ENCODE peak calls at places on chromosome 3, in four cellular contexts. S is breast epithelium; W is brain microvascular endothelial cell; R is naive thymus-derived CD4-positive, alpha-beta T cell. D is an unnamed sample.

GRCh38 chr3:151146071-151146730 is 56.8 kb downstream of the GPR171 start:
- DNase-seq in S (peak; percentile 42), W (peak; percentile 71), R (peak; percentile 32), D (peak; percentile 79)

GRCh38 chr3:52218454-52218853 is 7.0 kb downstream of the TLR9 start:
- DNase-seq in W (no peak), S (no peak), R (no peak), D (no peak)

GRCh38 chr3:146065573-146066006 is 95.4 kb downstream of the PLOD2 start:
- DNase-seq in W (peak; percentile 41), R (no peak), S (no peak), D (peak; percentile 37)

GRCh38 chr3:17820704-17821103 is 78.3 kb upstream of the TBC1D5 start:
- DNase-seq in S (no peak), W (no peak), R (no peak), D (no peak)

GRCh38 chr3:196948442-196949365 is 6.4 kb upstream of the NCBP2 start:
- DNase-seq in R (no peak), S (no peak), W (no peak), D (no peak)

GRCh38 chr3:64612082-64612860 is 75.5 kb downstream of the ADAMTS9 start:
- DNase-seq in S (no peak), R (no peak), W (peak; percentile 23), D (no peak)

GRCh38 chr3:15797600-15798303 is at the start of gene ANKRD28:
- DNase-seq in W (peak; percentile 87), S (no peak), R (no peak), D (peak; percentile 92)

GRCh38 chr3:184795493-184796198 is 16.3 kb upstream of the VPS8 start:
- DNase-seq in S (no peak), W (no peak), R (no peak), D (no peak)

GRCh38 chr3:96959902-96960596 is 145.7 kb downstream of the EPHA6 start:
- DNase-seq in R (no peak), W (no peak), S (no peak), D (no peak)

GRCh38 chr3:73999501-73999900 is 374.8 kb upstream of the PDZRN3 start:
- DNase-seq in W (no peak), S (no peak), R (no peak), D (no peak)

GRCh38 chr3:124097362-124098120 is 105.6 kb upstream of the ROPN1 start:
- DNase-seq in R (no peak), W (no peak), S (no peak), D (no peak)

GRCh38 chr3:164572436-164572835 is 505.9 kb downstream of the SI start:
- DNase-seq in R (no peak), W (no peak), S (no peak), D (no peak)

GRCh38 chr3:129918461-129918860 is 24.9 kb upstream of the TMCC1 start:
- DNase-seq in R (no peak), W (no peak), S (no peak), D (no peak)

GRCh38 chr3:171883257-171883892 is 40.2 kb downstream of the TMEM212 start:
- DNase-seq in R (no peak), S (no peak), W (no peak), D (no peak)
- H3K4me3 ChIP-seq in R (no peak overlapping the region), S (no peak overlapping the region), W (no peak overlapping the region), D (no peak overlapping the region)

GRCh38 chr3:172296975-172297332 is 151.3 kb downstream of the GHSR start:
- DNase-seq in W (no peak), R (no peak), S (no peak), D (no peak)

GRCh38 chr3:172298247-172298646 is 150.0 kb downstream of the GHSR start:
- DNase-seq in W (no peak), S (no peak), R (no peak), D (no peak)

GRCh38 chr3:172294238-172294806 is 153.9 kb downstream of the GHSR start:
- DNase-seq in R (no peak), S (no peak), W (no peak), D (no peak)

GRCh38 chr3:172293093-172293492 is 155.2 kb downstream of the GHSR start:
- DNase-seq in W (no peak), S (no peak), R (no peak), D (no peak)

GRCh38 chr3:172296248-172296974 is 151.8 kb downstream of the GHSR start:
- DNase-seq in S (no peak), R (no peak), W (no peak), D (no peak)
- H3K36me3 ChIP-seq in S (no peaks in the 10 kb centered on the region), R (peaks cover 12% of the 10 kb centered on the region), W (peaks cover 62% of the 10 kb centered on the region), D (peaks cover 79% of the 10 kb centered on the region)

DNA sequence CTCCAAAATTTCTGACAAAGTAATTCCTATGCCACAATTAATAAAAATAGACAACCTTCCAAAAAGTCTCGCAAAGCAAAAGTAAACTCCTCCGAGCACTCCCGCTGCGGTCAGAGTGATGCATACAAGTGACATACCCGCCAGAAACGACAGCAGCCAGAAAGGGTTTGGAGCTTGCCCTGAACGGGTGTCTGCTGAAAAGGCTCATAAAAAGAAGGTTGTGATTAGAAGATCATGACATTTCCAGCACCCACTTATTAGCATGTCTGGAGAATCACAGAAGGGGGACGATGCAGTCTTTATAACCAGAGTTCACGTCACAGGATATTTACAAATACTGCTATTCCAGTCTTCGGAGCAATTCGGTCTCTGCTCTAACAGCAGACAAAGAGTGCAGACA is 59.1 kb upstream of the FRMD4B start:
- DNase-seq in R (no peak), W (no peak), S (no peak), D (no peak)
- H3K4me3 ChIP-seq in R (no peak overlapping the region), W (peak overlapping the region; percentile 30), S (peak overlapping the region; percentile 39), D (no peak overlapping the region)

GRCh38 chr3:194057570-194058188 is 78.3 kb upstream of the HES1 start:
- DNase-seq in S (no peak), W (no peak), R (no peak), D (no peak)
- H3K36me3 ChIP-seq in S (no peaks in the 10 kb centered on the region), W (no peaks in the 10 kb centered on the region), R (no peaks in the 10 kb centered on the region), D (no peaks in the 10 kb centered on the region)

DNA sequence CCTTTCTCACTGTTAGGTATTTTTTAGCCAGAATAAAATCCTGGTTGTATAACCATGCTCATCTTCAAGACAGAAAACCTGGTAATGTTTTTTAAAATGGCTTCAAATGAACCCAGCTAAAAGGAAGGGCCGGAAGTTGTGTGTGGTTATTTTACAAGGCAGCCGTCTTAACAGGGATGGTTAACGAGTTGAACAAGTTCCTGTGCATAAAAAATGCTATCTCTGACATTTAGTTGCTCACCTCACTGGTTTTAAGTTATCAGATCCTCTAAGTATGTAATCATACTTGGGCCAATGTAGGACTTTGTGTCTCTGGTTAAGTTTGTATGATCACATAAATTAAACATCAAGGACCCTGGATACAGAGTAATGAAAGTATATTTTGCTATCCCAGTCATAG is 2.1 kb downstream of the ATP11B start:
- DNase-seq in R (peak; percentile 68), S (no peak), W (no peak), D (peak; percentile 90)
- H3K4me3 ChIP-seq in R (peak overlapping the region; percentile 67), S (peak overlapping the region; percentile 81), W (peak overlapping the region; percentile 88), D (peak overlapping the region; percentile 68)

GRCh38 chr3:128807186-128807830 is 72.1 kb upstream of the ACAD9 start:
- DNase-seq in S (no peak), W (no peak), R (no peak), D (no peak)

GRCh38 chr3:128806588-128806987 is 72.8 kb upstream of the ACAD9 start:
- DNase-seq in R (no peak), S (no peak), W (no peak), D (no peak)

GRCh38 chr3:128805771-128806170 is 73.6 kb upstream of the ACAD9 start:
- DNase-seq in R (no peak), S (no peak), W (peak; percentile 29), D (peak; percentile 80)

GRCh38 chr3:128804817-128805166 is 74.6 kb upstream of the ACAD9 start:
- DNase-seq in S (no peak), R (no peak), W (no peak), D (no peak)

GRCh38 chr3:128808672-128809071 is 70.7 kb upstream of the ACAD9 start:
- DNase-seq in R (no peak), S (peak; percentile 30), W (no peak), D (no peak)
- H3K36me3 ChIP-seq in R (peaks cover 65% of the 10 kb centered on the region), S (no peaks in the 10 kb centered on the region), W (peaks cover 62% of the 10 kb centered on the region), D (peaks cover 49% of the 10 kb centered on the region)

GRCh38 chr3:134372405-134373277 is 1.6 kb downstream of the AMOTL2 start:
- DNase-seq in R (no peak), W (no peak), S (no peak), D (no peak)
- H3K4me3 ChIP-seq in R (no peak overlapping the region), W (peak overlapping the region; percentile 92), S (peak overlapping the region; percentile 76), D (peak overlapping the region; percentile 100)

GRCh38 chr3:38245930-38246329 is 19.7 kb upstream of the SLC22A13 start:
- DNase-seq in R (no peak), W (no peak), S (no peak), D (no peak)

GRCh38 chr3:38250198-38250597 is 15.4 kb upstream of the SLC22A13 start:
- DNase-seq in W (no peak), R (no peak), S (no peak), D (no peak)

GRCh38 chr3:38251197-38251596 is 14.4 kb upstream of the SLC22A13 start:
- DNase-seq in W (no peak), S (no peak), R (no peak), D (no peak)

DNA sequence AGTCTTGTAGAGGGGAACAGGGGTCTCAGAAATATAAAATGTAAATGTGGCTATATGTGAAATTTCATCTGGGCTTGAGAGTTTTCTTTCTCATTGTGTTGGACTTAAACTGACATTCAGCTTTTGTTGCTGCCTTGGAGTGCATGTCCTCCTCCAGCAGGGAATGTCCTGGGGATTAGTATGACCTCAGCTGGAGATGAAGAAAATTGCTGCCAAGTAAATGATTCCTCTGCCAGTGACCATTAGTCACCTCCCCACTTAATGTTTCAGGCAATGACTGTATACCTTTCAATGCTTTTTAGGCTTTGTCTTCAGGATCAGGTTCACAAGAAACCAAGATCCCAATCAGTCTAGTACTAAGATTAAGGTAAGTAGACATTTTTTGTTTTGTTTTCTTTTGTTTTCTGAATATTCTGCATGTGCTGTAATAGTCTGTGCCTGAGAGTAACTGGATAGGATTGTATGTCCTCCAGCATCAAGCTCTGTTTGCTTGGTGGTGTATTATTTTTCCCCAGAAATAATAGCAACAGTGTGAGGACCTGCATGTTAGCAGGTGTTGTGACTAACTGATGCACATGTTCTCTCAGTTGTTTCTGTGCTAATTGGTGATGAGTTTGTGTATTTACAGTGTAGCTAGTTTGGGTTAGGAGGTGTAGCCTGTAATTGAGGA is 18.1 kb upstream of the SLC22A13 start:
- DNase-seq in R (no peak), W (peak; percentile 80), S (no peak), D (peak; percentile 70)
- H3K36me3 ChIP-seq in R (peaks cover 43% of the 10 kb centered on the region), W (peaks cover 34% of the 10 kb centered on the region), S (peaks cover 6% of the 10 kb centered on the region), D (peaks cover 32% of the 10 kb centered on the region)

D was measured in PC-9.